ENCODE peak calls at places on chromosomes 3 and 15, in nine cellular contexts. X is tibial artery, Z is heart right ventricle, F is cardiac muscle cell, R is stomach, Y is tibial nerve, W is breast epithelium, M is uterus, D is pancreas. T is an unnamed sample.

GRCh38 chr15:65310431-65311137 is 6.1 kb downstream of the RNU5B-1 start:
- DNase-seq in M (no peak), F (peak; percentile 40), Z (no peak), R (no peak), W (no peak), D (no peak), X (no peak), Y (no peak), T (no peak)

GRCh38 chr3:18062289-18063025 is 320.0 kb upstream of the TBC1D5 start:
- DNase-seq in X (no peak), F (no peak), R (no peak), D (no peak), Y (no peak), M (no peak), Z (no peak), W (no peak), T (peak; percentile 15)

GRCh38 chr3:28376424-28376823 is 27.8 kb upstream of the AZI2 start:
- DNase-seq in F (peak; percentile 96), Z (no peak), R (no peak), X (no peak), M (no peak), D (no peak), W (no peak), Y (no peak), T (peak; percentile 11)

GRCh38 chr15:59349715-59350420 is 22.8 kb downstream of the MYO1E start:
- DNase-seq in Z (no peak), M (peak; percentile 75), R (no peak), D (no peak), Y (no peak), X (no peak), F (peak; percentile 84), W (peak; percentile 57), T (peak; percentile 97)

GRCh38 chr3:113285226-113285625 is 73.9 kb downstream of the BOC start:
- DNase-seq in X (no peak), R (no peak), Z (no peak), Y (no peak), W (no peak), F (no peak), D (no peak), M (peak; percentile 25), T (no peak)

GRCh38 chr15:43948691-43949325 is 122.0 kb downstream of the WDR76 start:
- DNase-seq in Y (no peak), D (no peak), W (no peak), R (no peak), Z (no peak), F (no peak), X (no peak), M (no peak), T (no peak)

GRCh38 chr15:68581725-68582124 is 2.9 kb downstream of the CORO2B start:
- DNase-seq in X (peak; percentile 51), Y (no peak), F (no peak), Z (no peak), R (no peak), W (no peak), D (no peak), M (no peak), T (no peak)

GRCh38 chr15:22979699-22980188 is 424 bp downstream of the CYFIP1 start:
- DNase-seq in Y (no peak), M (peak; percentile 28), R (no peak), Z (peak; percentile 41), F (peak; percentile 42), W (no peak), D (peak; percentile 75), X (peak; percentile 69), T (no peak)

GRCh38 chr3:130772124-130772523 is 25.5 kb upstream of the PIK3R4 start:
- DNase-seq in F (no peak), M (no peak), R (no peak), X (no peak), W (no peak), Y (no peak), D (no peak), Z (no peak), T (no peak)

GRCh38 chr3:38031022-38031994 is 1.9 kb upstream of the PLCD1 start:
- DNase-seq in F (peak; percentile 10), D (no peak), W (peak; percentile 65), M (no peak), R (peak; percentile 71), Y (no peak), Z (no peak), X (peak; percentile 93), T (peak; percentile 76)

GRCh38 chr3:61250784-61251173 is 473 bp downstream of the FHIT start:
- DNase-seq in Y (peak; percentile 24), W (peak; percentile 62), R (no peak), X (no peak), D (no peak), F (peak; percentile 23), Z (no peak), M (peak; percentile 28), T (peak; percentile 17)

GRCh38 chr15:73881539-73882320 is 8.4 kb downstream of the TBC1D21 start:
- DNase-seq in Y (no peak), D (no peak), M (no peak), W (no peak), F (no peak), Z (no peak), X (peak; percentile 44), R (no peak), T (no peak)

GRCh38 chr3:57298041-57298440 is 5.6 kb upstream of the ASB14 start:
- DNase-seq in Z (no peak), R (peak; percentile 35), D (no peak), F (no peak), W (no peak), M (no peak), Y (no peak), X (no peak), T (peak; percentile 80)

GRCh38 chr15:26166429-26166828 is 303.3 kb upstream of the ATP10A start:
- DNase-seq in F (no peak), M (no peak), R (no peak), Y (no peak), X (no peak), W (no peak), D (no peak), Z (no peak), T (no peak)

GRCh38 chr3:47379488-47379899 is 1.3 kb upstream of the PTPN23 start:
- DNase-seq in W (no peak), D (no peak), M (no peak), Z (no peak), X (no peak), Y (no peak), F (no peak), R (no peak), T (no peak)

GRCh38 chr3:111594205-111594604 is 941 bp downstream of the ZBED2 start:
- DNase-seq in W (no peak), R (no peak), Y (no peak), Z (no peak), X (no peak), D (no peak), M (no peak), F (peak; percentile 23), T (peak; percentile 77)

GRCh38 chr15:78661001-78661400 is 20.0 kb upstream of the CHRNB4 start:
- DNase-seq in M (no peak), Y (no peak), Z (no peak), D (no peak), W (no peak), X (no peak), R (no peak), F (no peak), T (no peak)

GRCh38 chr3:88248658-88249057 is 98.9 kb downstream of the C3orf38 start:
- DNase-seq in F (no peak), Z (no peak), X (no peak), W (no peak), D (no peak), R (no peak), M (no peak), Y (no peak), T (no peak)
- H3K4me1 ChIP-seq in F (no peaks in the 10 kb centered on the region), Z (no peaks in the 10 kb centered on the region), X (no peaks in the 10 kb centered on the region), W (no peaks in the 10 kb centered on the region), D (no peaks in the 10 kb centered on the region), R (no peaks in the 10 kb centered on the region), M (no peaks in the 10 kb centered on the region), Y (no peaks in the 10 kb centered on the region), T (no peaks in the 10 kb centered on the region)

GRCh38 chr3:127428344-127429001 is 140.6 kb upstream of the PRR20G start:
- DNase-seq in W (no peak), Z (no peak), Y (no peak), D (no peak), X (no peak), M (no peak), F (peak; percentile 5), R (no peak), T (no peak)
- TF ChIP-seq CTCF in W (no peak), Z (no peak), Y (no peak), D (no peak), X (no peak), M (no peak), F (no peak), R (no peak), T (peak; percentile 32)

GRCh38 chr3:48897401-48898376 is 993 bp downstream of the SLC25A20 start:
- DNase-seq in R (no peak), Z (no peak), D (peak; percentile 54), Y (no peak), F (peak; percentile 21), X (no peak), W (no peak), M (peak; percentile 16), T (no peak)
- H3K27ac ChIP-seq in R (peak overlapping the region; percentile 85), Z (peak overlapping the region; percentile 88), D (peak overlapping the region; percentile 63), Y (peak overlapping the region; percentile 75), F (peak overlapping the region; percentile 24), X (peak overlapping the region; percentile 62), W (peak overlapping the region; percentile 81), M (peak overlapping the region; percentile 82), T (no peak overlapping the region)

GRCh38 chr3:188217011-188217463 is 63.1 kb downstream of the LPP start:
- DNase-seq in M (no peak), D (no peak), Y (no peak), Z (no peak), R (peak; percentile 41), W (no peak), F (no peak), X (no peak), T (no peak)

GRCh38 chr3:188217681-188218080 is 63.7 kb downstream of the LPP start:
- DNase-seq in Y (no peak), W (no peak), D (no peak), Z (no peak), R (no peak), M (no peak), F (no peak), X (no peak), T (no peak)

GRCh38 chr3:188219147-188219546 is 65.2 kb downstream of the LPP start:
- DNase-seq in F (no peak), W (no peak), Y (no peak), X (no peak), D (no peak), Z (no peak), R (no peak), M (no peak), T (no peak)

GRCh38 chr3:188220097-188220788 is 66.3 kb downstream of the LPP start:
- DNase-seq in F (no peak), W (no peak), X (no peak), R (no peak), Z (no peak), M (peak; percentile 47), Y (no peak), D (no peak), T (no peak)

GRCh38 chr3:188218571-188218970 is 64.6 kb downstream of the LPP start:
- DNase-seq in W (no peak), Z (no peak), D (no peak), M (no peak), X (no peak), R (no peak), Y (no peak), F (no peak), T (no peak)
- H3K4me1 ChIP-seq in W (no peaks in the 10 kb centered on the region), Z (peaks cover 85% of the 10 kb centered on the region), D (peaks cover 16% of the 10 kb centered on the region), M (no peaks in the 10 kb centered on the region), X (peaks cover 98% of the 10 kb centered on the region), R (peaks cover 35% of the 10 kb centered on the region), Y (peaks cover 33% of the 10 kb centered on the region), F (peaks cover 10% of the 10 kb centered on the region), T (peaks cover 6% of the 10 kb centered on the region)

GRCh38 chr15:31325432-31325975 is 1.1 kb upstream of the KLF13 start:
- DNase-seq in R (peak; percentile 64), Y (peak; percentile 69), Z (peak; percentile 88), F (no peak), M (peak; percentile 76), W (peak; percentile 58), X (peak; percentile 89), D (no peak), T (peak; percentile 20)
- TF ChIP-seq CTCF in R (no peak), Y (no peak), Z (no peak), F (no peak), M (no peak), W (no peak), X (no peak), D (no peak), T (no peak)

T was measured in foreskin keratinocyte.